ENCODE peak calls at places on chromosomes 5 and 9, in six cellular contexts. Y is neural crest cell; I is hippocampal formation; K is KBM-7; C is hepatic stellate cell; W is activated naive CD4-positive, alpha-beta T cell treated with Interleukin-2 at 50 U/mL for 16 hours. U is an unnamed sample.

GRCh38 chr5:19488786-19489185 is 499.2 kb downstream of the CDH18 start:
- DNase-seq in C (no peak), W (no peak), K (no peak), Y (no peak), I (no peak), U (no peak)

GRCh38 chr9:94139672-94140417 is 55.6 kb downstream of the PTPDC1 start:
- DNase-seq in K (no peak), C (peak), W (no peak), I (no peak), Y (no peak), U (no peak)

GRCh38 chr9:85743290-85744128 is 1.8 kb upstream of the AGTPBP1 start:
- DNase-seq in Y (no peak), I (no peak), C (peak), K (peak), W (no peak), U (no peak)

GRCh38 chr5:6408260-6408596 is 29.9 kb upstream of the MED10 start:
- DNase-seq in K (no peak), W (no peak), I (no peak), C (no peak), Y (no peak), U (no peak)

GRCh38 chr5:55603947-55604346 is 69.2 kb upstream of the PLPP1 start:
- DNase-seq in I (peak), Y (no peak), K (peak), W (no peak), C (no peak), U (no peak)

GRCh38 chr9:10873999-10874398 is 261.2 kb upstream of the PTPRD start:
- DNase-seq in I (no peak), K (no peak), W (no peak), Y (no peak), C (no peak), U (no peak)

GRCh38 chr5:39466804-39467203 is 42.0 kb upstream of the DAB2 start:
- DNase-seq in I (no peak), C (no peak), Y (no peak), W (no peak), K (peak), U (no peak)

GRCh38 chr9:136297016-136297691 is 6.7 kb downstream of the CCDC187 start:
- DNase-seq in I (no peak), W (no peak), K (no peak), C (no peak), Y (no peak), U (no peak)

GRCh38 chr9:17018001-17018491 is 116.8 kb upstream of the CNTLN start:
- DNase-seq in K (no peak), W (no peak), C (no peak), I (peak), Y (no peak), U (peak)

GRCh38 chr9:133333011-133333410 is 3.0 kb downstream of the SURF6 start:
- DNase-seq in K (no peak), C (no peak), I (no peak), W (no peak), Y (no peak), U (no peak)